ENCODE peak calls at places on chromosomes 13 and 19, in eight cellular contexts. V is spleen, Y is endodermal cell, Z is tibial nerve, K is adrenal gland, C is HL-60, X is brain microvascular endothelial cell, H is sigmoid colon. B is an unnamed sample.

GRCh38 chr13:110287031-110287828 is 19.7 kb downstream of the COL4A1 start:
- DNase-seq in Y (no peak), Z (no peak), K (peak; percentile 45), H (peak; percentile 52), C (no peak), X (peak; percentile 70), V (no peak), B (peak; percentile 65)

GRCh38 chr13:99053636-99054233 is 75.9 kb upstream of the DOCK9 start:
- DNase-seq in X (no peak), C (no peak), Y (no peak), Z (no peak), H (no peak), K (no peak), V (no peak), B (no peak)

GRCh38 chr19:35718345-35719041 is 690 bp downstream of the KMT2B start:
- DNase-seq in Z (no peak), K (peak; percentile 66), Y (peak; percentile 66), X (no peak), H (no peak), V (peak; percentile 93), C (peak; percentile 35), B (no peak)

GRCh38 chr19:28313633-28314032 is 899.3 kb downstream of the UQCRFS1 start:
- DNase-seq in X (peak; percentile 39), Z (no peak), Y (no peak), H (no peak), K (no peak), V (no peak), C (no peak), B (no peak)

GRCh38 chr13:95301947-95302386 is 716 bp upstream of the ABCC4 start:
- DNase-seq in Y (no peak), X (peak; percentile 40), Z (no peak), K (no peak), H (no peak), C (no peak), V (no peak), B (no peak)

GRCh38 chr13:83350569-83350968 is 531.7 kb downstream of the SLITRK1 start:
- DNase-seq in C (no peak), V (no peak), X (peak; percentile 18), Y (no peak), H (no peak), Z (no peak), K (no peak), B (no peak)

GRCh38 chr19:31355330-31356289 is 6.4 kb upstream of the TSHZ3 start:
- DNase-seq in Y (peak; percentile 80), C (no peak), X (no peak), H (no peak), Z (no peak), K (no peak), V (no peak), B (no peak)

GRCh38 chr19:12913011-12913561 is 6.0 kb downstream of the SYCE2 start:
- DNase-seq in V (no peak), H (peak; percentile 96), X (no peak), K (peak; percentile 85), Y (peak; percentile 92), C (peak; percentile 53), Z (peak; percentile 68), B (peak; percentile 94)

GRCh38 chr19:13132471-13133166 is 14.6 kb downstream of the NACC1 start:
- DNase-seq in X (peak; percentile 66), Z (no peak), K (no peak), H (no peak), V (no peak), C (peak; percentile 56), Y (no peak), B (no peak)

GRCh38 chr19:2340496-2341246 is 12.2 kb downstream of the SPPL2B start:
- DNase-seq in Z (no peak), K (no peak), V (no peak), X (no peak), Y (no peak), H (no peak), C (no peak), B (no peak)

GRCh38 chr19:45781282-45782161 is 768 bp downstream of the DMPK start:
- DNase-seq in V (no peak), K (peak; percentile 83), Z (no peak), X (no peak), H (peak; percentile 73), Y (no peak), C (no peak), B (no peak)

GRCh38 chr13:50909605-50910482 is at the start of gene RNASEH2B:
- DNase-seq in K (peak; percentile 73), Z (peak; percentile 30), C (peak; percentile 91), H (peak; percentile 83), Y (peak; percentile 89), V (peak; percentile 94), X (peak; percentile 33), B (peak; percentile 35)

GRCh38 chr19:1000095-1000494 is at the start of gene GRIN3B:
- DNase-seq in K (no peak), Y (peak; percentile 95), V (peak; percentile 91), X (peak; percentile 13), C (peak; percentile 72), H (no peak), Z (no peak), B (no peak)

GRCh38 chr13:99916366-99917103 is 55.0 kb downstream of the ZIC5 start:
- DNase-seq in Y (peak; percentile 67), K (no peak), X (peak; percentile 70), H (no peak), Z (no peak), V (no peak), C (peak; percentile 58), B (no peak)

GRCh38 chr19:48741222-48741999 is 1.0 kb upstream of the RASIP1 start:
- DNase-seq in V (peak; percentile 80), C (no peak), Y (peak; percentile 92), Z (no peak), K (peak; percentile 85), H (no peak), X (no peak), B (no peak)

GRCh38 chr19:15292847-15293582 is 39.3 kb downstream of the BRD4 start:
- DNase-seq in V (peak; percentile 39), K (no peak), H (no peak), Z (no peak), X (no peak), C (no peak), Y (no peak), B (no peak)

GRCh38 chr19:31356587-31357314 is 7.5 kb upstream of the TSHZ3 start:
- DNase-seq in H (no peak), X (no peak), Z (no peak), K (no peak), C (peak; percentile 50), V (peak; percentile 86), Y (peak; percentile 85), B (no peak)

GRCh38 chr13:20219585-20219984 is 12.5 kb downstream of the GJB6 start:
- DNase-seq in Z (no peak), K (no peak), X (no peak), V (no peak), C (no peak), Y (no peak), H (no peak), B (no peak)

GRCh38 chr13:106499905-106500304 is 35.6 kb downstream of the EFNB2 start:
- DNase-seq in K (no peak), C (peak; percentile 87), V (no peak), X (peak; percentile 24), Z (no peak), H (no peak), Y (no peak), B (no peak)

GRCh38 chr13:41008349-41008980 is 10.7 kb downstream of the ELF1 start:
- DNase-seq in Y (no peak), K (no peak), H (no peak), C (no peak), Z (no peak), V (no peak), X (peak; percentile 13), B (no peak)

GRCh38 chr13:28637714-28638355 is 21.1 kb upstream of the POMP start:
- DNase-seq in Z (no peak), V (no peak), X (peak; percentile 35), Y (no peak), H (no peak), C (no peak), K (no peak), B (no peak)

GRCh38 chr19:40797963-40798222 is 1.1 kb upstream of the EGLN2 start:
- DNase-seq in X (no peak), H (no peak), K (no peak), Z (no peak), Y (no peak), C (no peak), V (no peak), B (no peak)
- H3K4me3 ChIP-seq in X (peak overlapping the region; percentile 65), H (peak overlapping the region; percentile 100), K (peak overlapping the region; percentile 54), Z (peak overlapping the region; percentile 55), Y (peak overlapping the region; percentile 89), C (peak overlapping the region; percentile 41), V (peak overlapping the region; percentile 87), B (no peak overlapping the region)

GRCh38 chr13:45584816-45585215 is 30.7 kb downstream of the ERICH6B start:
- DNase-seq in Y (peak; percentile 62), Z (no peak), C (no peak), X (no peak), V (no peak), H (no peak), K (no peak), B (no peak)
- TF ChIP-seq CTCF in Y (peak; percentile 64), Z (no peak), C (no peak), X (peak; percentile 59), V (no peak), H (no peak), K (no peak), B (no peak)

DNA sequence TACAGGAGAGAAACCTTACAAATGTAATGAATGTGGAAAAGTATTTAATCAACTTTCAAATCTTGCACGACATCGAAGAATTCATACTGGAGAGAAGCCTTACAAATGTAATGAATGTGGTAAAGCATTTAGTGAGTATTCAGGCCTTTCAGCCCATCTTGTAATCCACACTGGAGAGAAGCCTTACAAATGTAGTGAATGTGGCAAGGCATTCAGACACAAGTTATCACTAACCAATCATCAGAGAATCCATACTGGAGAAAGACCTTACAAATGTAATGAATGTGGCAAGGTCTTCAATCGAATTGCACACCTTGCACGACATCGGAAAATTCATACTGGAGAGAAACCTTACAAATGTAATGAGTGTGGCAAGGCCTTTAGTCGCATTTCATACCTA is 13.6 kb upstream of the ZNF610 start:
- DNase-seq in Y (no peak), C (no peak), V (no peak), X (no peak), H (no peak), K (no peak), Z (no peak), B (no peak)
- H3K4me3 ChIP-seq in Y (peak overlapping the region; percentile 51), C (no peak overlapping the region), V (no peak overlapping the region), X (no peak overlapping the region), H (no peak overlapping the region), K (peak overlapping the region; percentile 3), Z (no peak overlapping the region), B (no peak overlapping the region)

DNA sequence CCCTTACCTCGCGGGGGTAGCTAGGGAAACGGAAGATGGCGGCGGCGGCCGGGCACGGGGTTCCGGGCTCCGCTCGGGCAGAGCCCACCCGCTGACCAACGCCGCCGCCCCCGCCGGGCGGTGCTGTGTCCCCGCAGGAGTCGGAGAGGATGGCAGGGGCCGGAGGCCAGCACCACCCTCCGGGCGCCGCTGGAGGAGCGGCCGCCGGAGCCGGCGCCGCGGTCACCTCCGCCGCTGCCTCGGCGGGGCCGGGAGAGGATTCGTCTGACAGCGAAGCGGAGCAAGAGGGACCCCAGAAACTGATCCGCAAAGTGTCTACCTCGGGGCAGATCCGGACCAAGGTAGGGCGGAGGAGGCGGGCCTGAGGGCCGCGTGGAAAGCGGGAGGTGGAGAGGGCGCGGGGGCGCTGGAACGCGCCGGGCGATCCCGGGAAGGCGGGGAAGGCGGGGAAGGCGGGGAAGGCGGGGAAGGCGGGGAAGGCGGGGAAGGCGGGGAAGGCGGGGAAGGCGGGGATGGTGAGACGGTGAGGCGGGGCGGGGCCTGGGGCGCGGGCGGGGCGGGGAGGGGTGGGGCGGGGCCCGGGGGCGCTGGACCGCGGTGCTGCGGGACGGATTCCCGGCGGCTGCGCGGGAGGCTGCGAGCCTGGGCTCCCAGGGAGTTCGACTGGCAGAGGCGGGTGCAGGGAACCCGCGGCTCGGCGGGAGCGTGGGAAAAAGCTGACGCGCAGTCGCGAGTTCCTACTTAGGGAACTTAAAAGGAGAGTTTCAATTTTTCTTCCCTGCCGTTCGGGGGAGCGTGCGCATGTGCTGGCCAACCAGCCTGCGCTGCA is at the start of gene DGKH:
- DNase-seq in V (peak; percentile 88), Z (peak; percentile 58), K (peak; percentile 80), H (peak; percentile 92), C (peak; percentile 72), X (peak; percentile 78), Y (peak; percentile 90), B (peak; percentile 96)
- TF ChIP-seq CTCF in V (peak; percentile 13), Z (no peak), K (peak; percentile 35), H (peak; percentile 23), C (no peak), X (no peak), Y (peak; percentile 31), B (no peak)

B was measured in lower leg skin.